ENCODE peak calls at places on chromosomes 3 and 15, in six cellular contexts. V is GM23248, C is PC-3, S is neural progenitor cell, Y is MM.1S, B is SK-N-SH. L is an unnamed sample.
A peak's percentile ranks its signal among the peaks of the same experiment; 100 is the strongest.

GRCh38 chr3:15272431-15273196 is 59.8 kb downstream of the SH3BP5 start:
- DNase-seq in V (no peak), C (no peak), S (no peak), Y (no peak), B (no peak), L (no peak)

GRCh38 chr15:41125063-41125669 is 9.1 kb upstream of the INO80 start:
- DNase-seq in V (no peak), C (peak; percentile 38), S (no peak), Y (no peak), B (no peak), L (no peak)

GRCh38 chr3:29334652-29335189 is 53.9 kb downstream of the RBMS3 start:
- DNase-seq in V (peak; percentile 40), C (peak; percentile 42), S (no peak), Y (no peak), B (no peak), L (no peak)

GRCh38 chr3:36447063-36447462 is 66.8 kb downstream of the STAC start:
- DNase-seq in V (peak; percentile 28), C (no peak), S (no peak), Y (no peak), B (no peak), L (no peak)

GRCh38 chr3:188230962-188231361 is 77.0 kb downstream of the LPP start:
- DNase-seq in V (peak; percentile 84), C (peak; percentile 85), S (no peak), Y (no peak), B (no peak), L (peak; percentile 16)

GRCh38 chr3:51436998-51437639 is 46.0 kb downstream of the RBM15B start:
- DNase-seq in V (no peak), C (peak; percentile 5), S (no peak), Y (no peak), B (no peak), L (no peak)

GRCh38 chr3:148873270-148873927 is 8.3 kb downstream of the CPA3 start:
- DNase-seq in V (no peak), C (no peak), S (no peak), Y (no peak), B (no peak), L (no peak)

GRCh38 chr3:18657858-18658820 is 233.0 kb upstream of the SATB1 start:
- DNase-seq in V (no peak), C (peak; percentile 61), S (no peak), Y (no peak), B (no peak), L (no peak)

GRCh38 chr15:99146661-99147060 is 41.8 kb downstream of the SYNM start:
- DNase-seq in V (no peak), C (no peak), S (no peak), Y (no peak), B (no peak), L (no peak)

GRCh38 chr3:11088066-11088465 is 66.2 kb upstream of the HRH1 start:
- DNase-seq in V (no peak), C (no peak), S (no peak), Y (no peak), B (no peak), L (no peak)

GRCh38 chr3:60431599-60431958 is 819.7 kb downstream of the FHIT start:
- DNase-seq in V (peak; percentile 29), C (peak; percentile 29), S (peak; percentile 32), Y (no peak), B (no peak), L (no peak)

GRCh38 chr3:68945231-68945630 is 12.9 kb upstream of the TAFA4 start:
- DNase-seq in V (no peak), C (no peak), S (no peak), Y (no peak), B (no peak), L (no peak)

GRCh38 chr15:88624156-88624970 is 3.2 kb downstream of the AEN start:
- DNase-seq in V (peak; percentile 66), C (no peak), S (peak; percentile 49), Y (peak; percentile 79), B (peak; percentile 56), L (no peak)

GRCh38 chr3:99439892-99440291 is 198.5 kb upstream of the COL8A1 start:
- DNase-seq in V (no peak), C (no peak), S (peak; percentile 64), Y (no peak), B (no peak), L (no peak)

GRCh38 chr3:121781611-121782010 is 32.1 kb upstream of the GOLGB1 start:
- DNase-seq in V (no peak), C (no peak), S (no peak), Y (no peak), B (no peak), L (no peak)

GRCh38 chr3:184717608-184717995 is 5.7 kb upstream of the MAGEF1 start:
- DNase-seq in V (peak; percentile 4), C (no peak), S (peak; percentile 62), Y (no peak), B (no peak), L (no peak)

GRCh38 chr3:174120997-174121396 is 723.5 kb downstream of the NLGN1 start:
- DNase-seq in V (no peak), C (no peak), S (no peak), Y (no peak), B (no peak), L (no peak)

GRCh38 chr3:146196789-146197188 is 35.8 kb upstream of the PLOD2 start:
- DNase-seq in V (no peak), C (no peak), S (no peak), Y (no peak), B (no peak), L (no peak)

GRCh38 chr15:52392008-52392687 is 96.5 kb upstream of the MYO5C start:
- DNase-seq in V (peak; percentile 87), C (peak; percentile 77), S (no peak), Y (no peak), B (no peak), L (no peak)

GRCh38 chr3:192727032-192727847 is at the start of gene FGF12:
- DNase-seq in V (peak; percentile 8), C (peak; percentile 52), S (peak; percentile 96), Y (peak; percentile 96), B (peak; percentile 83), L (no peak)

GRCh38 chr3:72598856-72599255 is 249.4 kb downstream of the SHQ1 start:
- DNase-seq in V (no peak), C (no peak), S (no peak), Y (no peak), B (no peak), L (no peak)

GRCh38 chr3:71611099-71611498 is 27.6 kb upstream of the FOXP1 start:
- DNase-seq in V (no peak), C (no peak), S (no peak), Y (no peak), B (no peak), L (no peak)

GRCh38 chr3:48273594-48274211 is 32.8 kb downstream of the ZNF589 start:
- DNase-seq in V (peak; percentile 70), C (peak; percentile 83), S (peak; percentile 79), Y (peak; percentile 57), B (peak; percentile 85), L (peak; percentile 56)

GRCh38 chr3:123110238-123110952 is 43.6 kb downstream of the PDIA5 start:
- DNase-seq in V (no peak), C (no peak), S (peak; percentile 81), Y (no peak), B (no peak), L (no peak)
- H3K9ac ChIP-seq in V (no peak overlapping the region), C (no peak overlapping the region), S (no peak overlapping the region), Y (no peak overlapping the region), B (no peak overlapping the region), L (no peak overlapping the region)

DNA sequence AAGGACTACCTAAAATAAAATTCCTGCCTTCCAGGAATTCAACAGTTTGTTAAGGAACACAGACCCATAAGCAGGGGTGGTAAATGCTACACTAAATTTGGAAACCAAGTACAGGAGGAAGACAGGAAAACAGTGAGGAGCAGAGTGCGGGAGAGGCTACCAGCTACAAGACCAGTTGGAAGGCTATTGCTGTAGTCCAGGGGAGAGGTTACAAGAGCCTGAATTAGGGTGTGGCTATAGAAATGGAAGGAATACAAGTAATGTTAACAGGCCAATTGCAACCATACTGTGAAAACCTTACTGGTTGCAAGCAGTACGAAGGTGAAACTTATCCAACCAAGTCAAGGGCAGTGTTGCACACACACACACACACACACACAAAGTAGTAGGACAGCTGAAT is 885 bp upstream of the ARMC8 start:
- DNase-seq in V (no peak), C (peak; percentile 48), S (peak; percentile 8), Y (no peak), B (no peak), L (peak; percentile 21)
- TF ChIP-seq EZH2phosphoT487 in V (no peak), C (no peak), S (no peak), Y (no peak), B (no peak), L (no peak)

DNA sequence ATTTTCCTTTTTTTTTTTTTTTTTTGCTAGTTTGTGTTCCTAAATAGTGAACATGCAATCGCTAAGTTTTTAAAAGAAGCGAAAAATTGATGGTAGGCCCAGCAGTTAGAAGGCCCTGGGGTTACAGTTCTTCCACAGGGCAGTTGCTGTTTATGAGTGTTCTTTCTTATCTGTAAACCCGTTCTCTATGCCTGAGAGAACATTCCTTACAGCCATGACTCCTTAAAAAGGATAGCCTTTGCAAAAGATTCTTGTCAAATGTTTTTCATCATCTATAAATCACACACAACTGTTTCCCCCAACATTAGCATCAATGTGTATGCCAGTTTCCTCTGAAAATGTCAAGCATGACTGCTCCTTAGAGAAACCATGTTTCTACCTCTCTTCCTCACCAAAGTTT is 23.8 kb upstream of the MYZAP start:
- DNase-seq in V (no peak), C (no peak), S (no peak), Y (no peak), B (no peak), L (no peak)
- H3K9ac ChIP-seq in V (no peak overlapping the region), C (no peak overlapping the region), S (no peak overlapping the region), Y (no peak overlapping the region), B (no peak overlapping the region), L (no peak overlapping the region)

GRCh38 chr3:195195321-195196209 is 75.4 kb downstream of the XXYLT1 start:
- DNase-seq in V (no peak), C (no peak), S (peak; percentile 87), Y (no peak), B (no peak), L (no peak)

GRCh38 chr3:195194559-195195161 is 76.3 kb downstream of the XXYLT1 start:
- DNase-seq in V (no peak), C (no peak), S (no peak), Y (no peak), B (no peak), L (no peak)

GRCh38 chr3:195197764-195198423 is 73.1 kb downstream of the XXYLT1 start:
- DNase-seq in V (peak; percentile 90), C (peak; percentile 90), S (no peak), Y (no peak), B (no peak), L (peak; percentile 19)

GRCh38 chr3:195198424-195199346 is 72.3 kb downstream of the XXYLT1 start:
- DNase-seq in V (no peak), C (no peak), S (no peak), Y (no peak), B (no peak), L (no peak)

GRCh38 chr3:195196266-195196665 is 74.7 kb downstream of the XXYLT1 start:
- DNase-seq in V (peak; percentile 82), C (peak; percentile 39), S (no peak), Y (no peak), B (peak; percentile 48), L (no peak)
- TF ChIP-seq EZH2phosphoT487 in V (no peak), C (no peak), S (no peak), Y (no peak), B (no peak), L (no peak)